ENCODE peak calls at places on chromosome 1, in five cellular contexts. P, U, B, L and Q are unnamed samples.

GRCh38 chr1:157132111-157132510 is 6.1 kb downstream of the ETV3 start:
- DNase-seq in L (no peak), B (no peak), U (no peak), P (no peak), Q (no peak)

GRCh38 chr1:160108888-160109662 is 6.5 kb upstream of the ATP1A2 start:
- DNase-seq in U (no peak), L (peak), B (peak), P (peak), Q (no peak)

GRCh38 chr1:163538682-163539081 is 216.9 kb downstream of the NUF2 start:
- DNase-seq in P (no peak), L (no peak), B (no peak), U (no peak), Q (no peak)

GRCh38 chr1:205505791-205506190 is 1.3 kb downstream of the CDK18 start:
- DNase-seq in B (no peak), P (peak), L (no peak), U (no peak), Q (no peak)

GRCh38 chr1:78536427-78536826 is 45.7 kb downstream of the PTGFR start:
- DNase-seq in L (no peak), B (no peak), P (no peak), U (no peak), Q (no peak)

GRCh38 chr1:26786437-26787380 is 1.0 kb upstream of the PIGV start:
- DNase-seq in L (peak), B (no peak), P (peak), U (no peak), Q (no peak)

GRCh38 chr1:151790940-151791651 is 796 bp upstream of the TDRKH start:
- DNase-seq in B (no peak), L (no peak), U (peak), P (no peak), Q (no peak)

GRCh38 chr1:204506969-204507316 is 9.3 kb upstream of the MDM4 start:
- DNase-seq in U (peak), B (peak), P (peak), L (peak), Q (peak)

GRCh38 chr1:113765306-113765705 is 6.0 kb upstream of the PHTF1 start:
- DNase-seq in P (peak), B (no peak), U (no peak), L (peak), Q (no peak)

GRCh38 chr1:165168466-165168865 is 188.0 kb downstream of the LMX1A start:
- DNase-seq in P (no peak), B (no peak), U (no peak), L (no peak), Q (no peak)

GRCh38 chr1:8307628-8308027 is 10.3 kb upstream of the SLC45A1 start:
- DNase-seq in L (no peak), B (no peak), P (no peak), U (no peak), Q (no peak)

GRCh38 chr1:47347735-47348134 is 14.1 kb downstream of the CMPK1 start:
- DNase-seq in U (no peak), L (no peak), P (no peak), B (no peak), Q (no peak)

GRCh38 chr1:208238710-208239517 is 5.3 kb downstream of the PLXNA2 start:
- DNase-seq in U (no peak), P (peak), B (peak), L (no peak), Q (no peak)

GRCh38 chr1:200243042-200243437 is 166.8 kb downstream of the ZNF281 start:
- DNase-seq in P (no peak), L (no peak), U (no peak), B (no peak), Q (no peak)

GRCh38 chr1:208071425-208072031 is 160.6 kb upstream of the CD34 start:
- DNase-seq in P (no peak), U (no peak), L (no peak), B (no peak), Q (no peak)

GRCh38 chr1:196308171-196308570 is 300.1 kb downstream of the KCNT2 start:
- DNase-seq in U (no peak), B (no peak), L (no peak), P (no peak), Q (no peak)

DNA sequence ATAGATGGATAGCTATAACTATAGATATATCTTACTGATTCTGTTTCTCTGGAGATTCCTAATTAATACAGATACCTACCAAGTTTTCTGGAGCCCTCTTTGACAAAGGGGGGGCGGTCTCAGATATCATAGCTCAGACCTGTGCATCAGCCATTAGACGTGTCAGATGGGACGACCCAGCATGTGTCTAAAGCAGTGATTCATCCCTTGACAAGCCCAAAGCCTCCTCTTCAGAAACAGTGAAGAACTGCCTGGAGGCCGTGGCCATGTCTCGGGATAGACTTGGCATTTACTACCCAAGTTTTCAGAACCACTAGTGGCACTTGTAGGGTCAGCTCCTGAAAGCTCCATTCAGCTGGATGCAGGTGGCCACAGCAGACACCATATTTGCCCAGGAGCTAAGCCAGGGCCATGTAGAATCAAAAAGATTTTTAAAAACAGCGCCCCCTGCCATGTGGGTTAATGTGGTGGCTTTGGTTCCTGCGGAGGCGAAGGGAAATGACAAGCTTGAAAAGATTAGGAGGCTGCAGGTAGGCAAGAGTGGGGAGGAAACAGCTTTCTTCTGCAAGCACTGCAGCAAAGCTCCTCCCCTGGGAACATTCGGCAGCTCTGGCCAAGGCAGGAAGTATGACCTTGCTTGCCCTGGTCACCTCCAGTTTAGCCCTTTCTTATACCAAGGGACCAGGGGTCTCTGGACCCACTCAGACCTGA is 82.2 kb downstream of the FBXO2 start:
- DNase-seq in U (no peak), B (peak), P (no peak), L (no peak), Q (no peak)
- TF ChIP-seq CTCF in U (peak), B (peak), P (peak), L (no peak), Q (no peak)

GRCh38 chr1:235093013-235093618 is 35.5 kb downstream of the TOMM20 start:
- DNase-seq in L (no peak), B (no peak), U (peak), P (peak), Q (no peak)

GRCh38 chr1:235088440-235088839 is 40.2 kb downstream of the TOMM20 start:
- DNase-seq in B (no peak), P (no peak), U (no peak), L (no peak), Q (no peak)

GRCh38 chr1:235087906-235088305 is 40.7 kb downstream of the TOMM20 start:
- DNase-seq in U (no peak), L (no peak), B (no peak), P (no peak), Q (no peak)

GRCh38 chr1:235088907-235089306 is 39.7 kb downstream of the TOMM20 start:
- DNase-seq in U (no peak), P (no peak), B (no peak), L (no peak), Q (no peak)

GRCh38 chr1:235090406-235091069 is 38.1 kb downstream of the TOMM20 start:
- DNase-seq in U (no peak), B (no peak), L (no peak), P (no peak), Q (no peak)
- TF ChIP-seq CTCF in U (no peak), B (no peak), L (no peak), P (no peak), Q (no peak)

GRCh38 chr1:117788014-117788413 is 141.4 kb downstream of the GDAP2 start:
- DNase-seq in L (no peak), U (no peak), B (no peak), P (no peak), Q (no peak)
- TF ChIP-seq CTCF in L (no peak), U (no peak), B (no peak), P (no peak), Q (no peak)

DNA sequence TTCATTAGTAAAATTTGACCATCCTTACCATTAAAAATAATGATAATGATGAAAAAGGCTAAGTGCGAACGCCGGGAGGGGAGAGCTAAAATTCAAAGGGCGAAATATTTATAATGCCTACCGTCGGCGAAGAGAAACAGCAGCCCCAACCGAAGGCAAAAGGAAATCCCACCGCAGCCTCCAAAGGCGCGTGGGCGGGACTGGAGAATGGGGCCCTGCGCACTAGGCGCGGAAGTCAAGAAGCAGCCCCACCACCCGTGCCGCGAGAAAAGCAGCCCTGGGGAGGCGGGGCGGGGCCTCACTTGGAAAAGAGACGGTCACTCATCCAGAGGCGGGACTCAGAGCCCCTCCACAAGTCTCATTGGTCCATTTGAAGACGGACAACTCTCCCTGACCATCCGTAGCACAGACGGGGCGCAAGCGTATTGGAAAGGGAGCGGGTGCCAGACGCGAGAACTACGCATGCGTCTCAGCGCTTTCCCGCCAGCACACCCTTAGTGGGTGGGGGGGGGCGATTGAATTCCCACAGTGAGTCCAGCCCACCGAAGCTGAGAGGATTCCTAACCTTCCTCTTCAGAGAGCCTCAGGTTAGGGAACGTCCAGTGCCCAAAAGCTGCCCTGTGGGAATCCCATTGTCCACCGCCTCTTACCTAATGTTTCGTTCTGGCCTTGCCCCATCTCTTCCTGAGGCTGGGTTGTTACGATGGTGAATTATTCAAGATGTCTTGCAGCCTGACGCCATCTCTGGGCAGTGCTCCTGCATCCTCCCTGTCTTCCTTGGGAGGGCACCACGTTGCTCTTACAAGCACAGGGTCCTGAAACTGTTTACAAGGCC is 19.0 kb downstream of the MTX1 start:
- DNase-seq in B (peak), U (peak), P (peak), L (peak), Q (peak)
- TF ChIP-seq CTCF in B (no peak), U (no peak), P (no peak), L (no peak), Q (no peak)

GRCh38 chr1:219317762-219318353 is 144.2 kb downstream of the LYPLAL1 start:
- DNase-seq in P (peak), L (no peak), B (no peak), U (no peak), Q (no peak)
- TF ChIP-seq CTCF in P (peak), L (peak), B (no peak), U (peak), Q (no peak)

GRCh38 chr1:100087396-100087795 is 45.3 kb downstream of the SASS6 start:
- DNase-seq in L (peak), U (no peak), B (no peak), P (no peak), Q (no peak)

GRCh38 chr1:100090471-100090870 is 42.3 kb downstream of the SASS6 start:
- DNase-seq in P (no peak), L (no peak), U (no peak), B (no peak), Q (no peak)

DNA sequence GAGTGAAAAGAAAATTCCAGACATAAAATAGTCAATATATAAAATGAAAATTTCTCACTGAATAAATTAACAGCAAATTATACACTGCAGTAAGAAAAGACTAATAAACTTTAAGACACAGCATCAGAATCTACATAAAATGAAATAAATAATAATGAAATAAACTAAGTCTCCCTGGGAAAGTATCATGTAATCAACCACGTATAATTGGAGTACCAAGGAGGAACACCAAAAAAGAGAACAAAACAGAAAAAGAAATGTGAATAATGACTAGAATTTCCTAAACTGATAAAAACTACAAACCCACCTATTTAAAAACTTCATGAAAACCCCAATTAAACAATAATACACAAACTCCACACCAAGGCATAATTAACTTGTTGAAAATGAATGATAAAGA is 43.6 kb downstream of the SASS6 start:
- DNase-seq in U (no peak), L (no peak), B (no peak), P (no peak), Q (no peak)
- TF ChIP-seq CTCF in U (no peak), L (no peak), B (no peak), P (no peak), Q (no peak)